ENCODE peak calls at places on chromosomes 12 and 14, in eight cellular contexts. One of them, this sample, is unnamed.

GRCh38 chr12:49098035-49098451 is 3.4 kb upstream of the DHH start:
- DNase-seq in sigmoid colon: no peak
- DNase-seq in IMR-90: peak; percentile 30
- DNase-seq in prostate gland: no peak
- DNase-seq in esophagus squamous epithelium: no peak
- DNase-seq in stomach: peak; percentile 61
- DNase-seq in ovary: no peak
- DNase-seq in K562: peak; percentile 78
- DNase-seq in this sample: no peak

GRCh38 chr12:113065126-113066007 is 8.8 kb downstream of the DTX1 start:
- DNase-seq in sigmoid colon: no peak
- DNase-seq in IMR-90: no peak
- DNase-seq in prostate gland: no peak
- DNase-seq in esophagus squamous epithelium: no peak
- DNase-seq in stomach: no peak
- DNase-seq in ovary: no peak
- DNase-seq in K562: peak; percentile 41
- DNase-seq in this sample: no peak

GRCh38 chr14:78836777-78837176 is 666.6 kb downstream of the NRXN3 start:
- DNase-seq in sigmoid colon: no peak
- DNase-seq in IMR-90: peak; percentile 52
- DNase-seq in prostate gland: peak; percentile 22
- DNase-seq in esophagus squamous epithelium: no peak
- DNase-seq in stomach: peak; percentile 45
- DNase-seq in ovary: no peak
- DNase-seq in K562: peak; percentile 53
- DNase-seq in this sample: peak; percentile 7

GRCh38 chr12:13178568-13179158 is 17.9 kb upstream of the EMP1 start:
- DNase-seq in sigmoid colon: peak; percentile 87
- DNase-seq in IMR-90: no peak
- DNase-seq in prostate gland: no peak
- DNase-seq in esophagus squamous epithelium: no peak
- DNase-seq in stomach: no peak
- DNase-seq in ovary: peak; percentile 16
- DNase-seq in K562: no peak
- DNase-seq in this sample: no peak

GRCh38 chr12:31759621-31760459 is 31.0 kb upstream of the AMN1 start:
- DNase-seq in sigmoid colon: no peak
- DNase-seq in IMR-90: no peak
- DNase-seq in prostate gland: no peak
- DNase-seq in esophagus squamous epithelium: no peak
- DNase-seq in stomach: no peak
- DNase-seq in ovary: no peak
- DNase-seq in K562: no peak
- DNase-seq in this sample: no peak

GRCh38 chr12:10214131-10214876 is 1.6 kb downstream of the GABARAPL1 start:
- DNase-seq in sigmoid colon: no peak
- DNase-seq in IMR-90: peak; percentile 72
- DNase-seq in prostate gland: no peak
- DNase-seq in esophagus squamous epithelium: no peak
- DNase-seq in stomach: no peak
- DNase-seq in ovary: no peak
- DNase-seq in K562: peak; percentile 6
- DNase-seq in this sample: no peak

GRCh38 chr12:13093850-13094225 is 9.6 kb downstream of the GSG1 start:
- DNase-seq in sigmoid colon: no peak
- DNase-seq in IMR-90: no peak
- DNase-seq in prostate gland: no peak
- DNase-seq in esophagus squamous epithelium: no peak
- DNase-seq in stomach: no peak
- DNase-seq in ovary: no peak
- DNase-seq in K562: no peak
- DNase-seq in this sample: no peak

GRCh38 chr14:34364201-34364600 is 97.8 kb downstream of the SPTSSA start:
- DNase-seq in sigmoid colon: no peak
- DNase-seq in IMR-90: no peak
- DNase-seq in prostate gland: no peak
- DNase-seq in esophagus squamous epithelium: no peak
- DNase-seq in stomach: no peak
- DNase-seq in ovary: no peak
- DNase-seq in K562: no peak
- DNase-seq in this sample: no peak

GRCh38 chr12:49909826-49910225 is 6.1 kb upstream of the FAIM2 start:
- DNase-seq in sigmoid colon: no peak
- DNase-seq in IMR-90: peak; percentile 69
- DNase-seq in prostate gland: no peak
- DNase-seq in esophagus squamous epithelium: no peak
- DNase-seq in stomach: peak; percentile 77
- DNase-seq in ovary: no peak
- DNase-seq in K562: peak; percentile 73
- DNase-seq in this sample: no peak

GRCh38 chr14:49218436-49219092 is 367.6 kb downstream of the RPS29 start:
- DNase-seq in sigmoid colon: no peak
- DNase-seq in IMR-90: no peak
- DNase-seq in prostate gland: no peak
- DNase-seq in esophagus squamous epithelium: no peak
- DNase-seq in stomach: no peak
- DNase-seq in ovary: peak; percentile 56
- DNase-seq in K562: no peak
- DNase-seq in this sample: no peak

GRCh38 chr12:91590991-91591987 is 408.7 kb upstream of the DCN start:
- DNase-seq in sigmoid colon: no peak
- DNase-seq in IMR-90: no peak
- DNase-seq in prostate gland: no peak
- DNase-seq in esophagus squamous epithelium: no peak
- DNase-seq in stomach: no peak
- DNase-seq in ovary: no peak
- DNase-seq in K562: no peak
- DNase-seq in this sample: no peak

GRCh38 chr12:14387472-14387871 is 22.0 kb downstream of the ATF7IP start:
- DNase-seq in sigmoid colon: no peak
- DNase-seq in IMR-90: no peak
- DNase-seq in prostate gland: no peak
- DNase-seq in esophagus squamous epithelium: no peak
- DNase-seq in stomach: no peak
- DNase-seq in ovary: no peak
- DNase-seq in K562: no peak
- DNase-seq in this sample: no peak
- TF ChIP-seq POLR2A in sigmoid colon: no peak
- TF ChIP-seq POLR2A in IMR-90: no peak
- TF ChIP-seq POLR2A in prostate gland: no peak
- TF ChIP-seq POLR2A in esophagus squamous epithelium: no peak
- TF ChIP-seq POLR2A in stomach: no peak
- TF ChIP-seq POLR2A in ovary: no peak
- TF ChIP-seq POLR2A in K562: no peak
- TF ChIP-seq POLR2A in this sample: no peak

DNA sequence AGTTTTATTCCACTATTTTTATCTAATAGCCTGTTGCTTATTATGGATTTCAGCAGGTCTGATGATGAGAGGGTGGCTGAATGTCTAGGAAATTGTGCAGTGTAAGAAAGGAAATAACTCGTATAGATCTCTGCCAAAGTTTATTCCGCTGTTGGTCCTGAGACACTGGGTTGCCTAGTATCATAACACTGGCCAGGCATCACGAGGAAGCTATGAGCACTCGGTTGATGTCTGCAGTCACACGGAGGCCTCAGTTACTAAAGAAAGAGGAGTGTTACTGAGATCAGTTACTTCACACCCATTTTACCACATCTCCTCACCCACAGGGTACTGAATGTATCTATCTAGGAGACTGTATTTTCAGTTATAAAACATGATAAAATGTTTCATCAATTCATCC is 21.9 kb downstream of the BHLHE41 start:
- DNase-seq in sigmoid colon: no peak
- DNase-seq in IMR-90: no peak
- DNase-seq in prostate gland: no peak
- DNase-seq in esophagus squamous epithelium: no peak
- DNase-seq in stomach: no peak
- DNase-seq in ovary: no peak
- DNase-seq in K562: no peak
- DNase-seq in this sample: no peak
- TF ChIP-seq POLR2A in sigmoid colon: no peak
- TF ChIP-seq POLR2A in IMR-90: no peak
- TF ChIP-seq POLR2A in prostate gland: no peak
- TF ChIP-seq POLR2A in esophagus squamous epithelium: no peak
- TF ChIP-seq POLR2A in stomach: no peak
- TF ChIP-seq POLR2A in ovary: no peak
- TF ChIP-seq POLR2A in K562: no peak
- TF ChIP-seq POLR2A in this sample: no peak

DNA sequence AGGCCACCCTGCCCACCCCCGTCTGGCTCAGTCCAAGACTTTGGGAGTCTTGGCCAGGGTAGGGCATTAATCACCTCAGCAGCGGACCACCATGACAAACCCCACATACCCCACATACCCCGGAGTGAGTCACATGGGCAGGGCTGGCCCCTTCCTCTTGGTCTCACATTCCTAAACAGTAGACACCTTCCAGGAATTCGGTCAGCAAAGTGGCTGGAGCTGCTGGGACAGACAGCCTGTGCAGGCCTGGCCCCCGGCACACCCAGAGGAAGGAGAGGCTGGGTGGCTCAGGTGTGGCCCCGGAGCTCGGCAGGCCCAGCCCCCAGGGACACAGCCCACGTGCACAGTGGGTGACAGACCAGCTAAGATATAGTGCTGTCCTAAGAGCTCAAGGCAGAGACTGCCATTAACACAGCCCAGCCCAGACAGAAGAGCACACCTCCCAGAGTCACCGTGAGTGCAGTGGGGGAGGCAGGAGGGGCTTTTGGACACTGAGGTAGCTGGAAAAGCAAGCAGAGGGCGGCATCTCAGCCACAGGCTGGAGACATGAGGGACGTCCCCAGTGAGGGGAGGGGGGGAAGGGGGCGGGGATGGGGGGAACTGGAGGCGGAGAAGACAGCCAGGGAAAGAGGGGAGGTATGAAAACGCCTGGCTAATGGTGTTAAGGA is 24.0 kb downstream of the CCDC85C start:
- DNase-seq in sigmoid colon: no peak
- DNase-seq in IMR-90: peak; percentile 77
- DNase-seq in prostate gland: peak; percentile 72
- DNase-seq in esophagus squamous epithelium: no peak
- DNase-seq in stomach: peak; percentile 75
- DNase-seq in ovary: no peak
- DNase-seq in K562: peak; percentile 14
- DNase-seq in this sample: peak; percentile 86
- TF ChIP-seq POLR2A in sigmoid colon: peak; percentile 45
- TF ChIP-seq POLR2A in IMR-90: no peak
- TF ChIP-seq POLR2A in prostate gland: peak; percentile 34
- TF ChIP-seq POLR2A in esophagus squamous epithelium: no peak
- TF ChIP-seq POLR2A in stomach: no peak
- TF ChIP-seq POLR2A in ovary: no peak
- TF ChIP-seq POLR2A in K562: no peak
- TF ChIP-seq POLR2A in this sample: no peak

GRCh38 chr12:82996168-82996812 is 309.6 kb downstream of the TMTC2 start:
- DNase-seq in sigmoid colon: no peak
- DNase-seq in IMR-90: no peak
- DNase-seq in prostate gland: no peak
- DNase-seq in esophagus squamous epithelium: no peak
- DNase-seq in stomach: no peak
- DNase-seq in ovary: no peak
- DNase-seq in K562: no peak
- DNase-seq in this sample: no peak
- TF ChIP-seq POLR2A in sigmoid colon: no peak
- TF ChIP-seq POLR2A in IMR-90: no peak
- TF ChIP-seq POLR2A in prostate gland: no peak
- TF ChIP-seq POLR2A in esophagus squamous epithelium: no peak
- TF ChIP-seq POLR2A in stomach: no peak
- TF ChIP-seq POLR2A in ovary: no peak
- TF ChIP-seq POLR2A in K562: no peak
- TF ChIP-seq POLR2A in this sample: no peak

GRCh38 chr12:54392485-54393349 is 8.2 kb upstream of the ZNF385A start:
- DNase-seq in sigmoid colon: no peak
- DNase-seq in IMR-90: no peak
- DNase-seq in prostate gland: no peak
- DNase-seq in esophagus squamous epithelium: no peak
- DNase-seq in stomach: no peak
- DNase-seq in ovary: no peak
- DNase-seq in K562: peak; percentile 47
- DNase-seq in this sample: no peak
- TF ChIP-seq POLR2A in sigmoid colon: no peak
- TF ChIP-seq POLR2A in IMR-90: no peak
- TF ChIP-seq POLR2A in prostate gland: no peak
- TF ChIP-seq POLR2A in esophagus squamous epithelium: no peak
- TF ChIP-seq POLR2A in stomach: no peak
- TF ChIP-seq POLR2A in ovary: no peak
- TF ChIP-seq POLR2A in K562: no peak
- TF ChIP-seq POLR2A in this sample: no peak

This sample was measured in H54.